ENCODE peak calls at places on chromosomes 4 and X, in nine cellular contexts. W is NB4, E is uterus, U is HCT116, G is fibroblast of mammary gland, O is MM.1S, V is astrocyte, B is hepatocyte, P is bronchial epithelial cell. L is an unnamed sample.

GRCh38 chr4:140059159-140059558 is 94.8 kb downstream of the MAML3 start:
- DNase-seq in W (no peak), E (no peak), U (no peak), G (no peak), O (no peak), V (no peak), B (peak), P (no peak), L (no peak)

GRCh38 chrX:120560842-120561633 is at the start of gene CUL4B:
- DNase-seq in W (peak), E (peak), U (peak), G (peak), O (peak), V (peak), B (peak), P (peak), L (peak)

GRCh38 chrX:113947548-113947947 is 636.3 kb upstream of the HTR2C start:
- DNase-seq in W (no peak), E (no peak), U (peak), G (no peak), O (no peak), V (no peak), B (peak), P (no peak), L (no peak)

GRCh38 chr4:124389591-124389990 is 322.9 kb downstream of the ANKRD50 start:
- DNase-seq in W (no peak), E (no peak), U (no peak), G (no peak), O (no peak), V (peak), B (no peak), P (peak), L (no peak)

GRCh38 chr4:24322517-24322916 is 261.8 kb downstream of the DHX15 start:
- DNase-seq in W (no peak), E (no peak), U (no peak), G (peak), O (no peak), V (peak), B (no peak), P (no peak), L (peak)

GRCh38 chr4:54276633-54277426 is 47.7 kb downstream of the PDGFRA start:
- DNase-seq in W (no peak), E (no peak), U (no peak), G (no peak), O (no peak), V (peak), B (no peak), P (peak), L (no peak)

GRCh38 chr4:107044170-107044569 is 8.1 kb upstream of the DKK2 start:
- DNase-seq in W (peak), E (no peak), U (peak), G (peak), O (peak), V (no peak), B (no peak), P (peak), L (peak)

GRCh38 chr4:152106113-152106763 is 345.4 kb upstream of the GATB start:
- DNase-seq in W (peak), E (peak), U (peak), G (peak), O (no peak), V (peak), B (peak), P (peak), L (peak)

GRCh38 chrX:52426810-52427209 is 58.0 kb downstream of the XAGE2 start:
- DNase-seq in W (no peak), E (no peak), U (no peak), G (no peak), O (no peak), V (no peak), B (no peak), P (no peak), L (no peak)

GRCh38 chr4:169397762-169398161 is 127.0 kb upstream of the SH3RF1 start:
- DNase-seq in W (no peak), E (no peak), U (no peak), G (peak), O (no peak), V (peak), B (no peak), P (peak), L (peak)

GRCh38 chr4:39706334-39706733 is 8.4 kb downstream of the UBE2K start:
- DNase-seq in W (no peak), E (no peak), U (peak), G (peak), O (no peak), V (peak), B (peak), P (peak), L (peak)

GRCh38 chr4:165654556-165654955 is 218.5 kb upstream of the TLL1 start:
- DNase-seq in W (no peak), E (no peak), U (no peak), G (no peak), O (no peak), V (no peak), B (no peak), P (no peak), L (no peak)

GRCh38 chr4:158068063-158068462 is 104.8 kb downstream of the GASK1B start:
- DNase-seq in W (no peak), E (no peak), U (no peak), G (no peak), O (no peak), V (peak), B (no peak), P (no peak), L (peak)

GRCh38 chrX:153643431-153644351 is 3.3 kb upstream of the DUSP9 start:
- DNase-seq in W (peak), E (no peak), U (no peak), G (no peak), O (no peak), V (no peak), B (no peak), P (no peak), L (no peak)

GRCh38 chr4:34108456-34108855 is 2135.9 kb downstream of the ARAP2 start:
- DNase-seq in W (peak), E (no peak), U (no peak), G (peak), O (no peak), V (peak), B (no peak), P (no peak), L (peak)

GRCh38 chr4:168796362-168797106 is 213.5 kb downstream of the CBR4 start:
- DNase-seq in W (no peak), E (no peak), U (peak), G (peak), O (no peak), V (peak), B (peak), P (peak), L (peak)

GRCh38 chrX:46884799-46885198 is 27.4 kb upstream of the JADE3 start:
- DNase-seq in W (no peak), E (no peak), U (no peak), G (no peak), O (peak), V (no peak), B (no peak), P (no peak), L (no peak)

GRCh38 chr4:142984871-142985585 is 138.9 kb upstream of the INPP4B start:
- DNase-seq in W (peak), E (no peak), U (peak), G (peak), O (no peak), V (no peak), B (peak), P (peak), L (peak)

GRCh38 chrX:129665916-129666644 is 11.3 kb upstream of the APLN start:
- DNase-seq in W (no peak), E (no peak), U (peak), G (peak), O (no peak), V (peak), B (no peak), P (peak), L (peak)

GRCh38 chrX:108464604-108465003 is 25.0 kb downstream of the COL4A5 start:
- DNase-seq in W (no peak), E (no peak), U (no peak), G (no peak), O (no peak), V (peak), B (no peak), P (no peak), L (peak)

GRCh38 chrX:18426004-18426320 is 554 bp downstream of the CDKL5 start:
- DNase-seq in W (peak), E (no peak), U (no peak), G (no peak), O (no peak), V (no peak), B (no peak), P (no peak), L (no peak)

GRCh38 chr4:123510666-123511065 is 114.1 kb downstream of the SPRY1 start:
- DNase-seq in W (no peak), E (no peak), U (no peak), G (no peak), O (no peak), V (no peak), B (no peak), P (no peak), L (no peak)

GRCh38 chr4:88091378-88091777 is 67.1 kb downstream of the ABCG2 start:
- DNase-seq in W (no peak), E (no peak), U (no peak), G (no peak), O (no peak), V (peak), B (no peak), P (no peak), L (peak)

GRCh38 chrX:2974946-2975345 is 31.4 kb upstream of the ARSH start:
- DNase-seq in W (no peak), E (no peak), U (no peak), G (no peak), O (no peak), V (peak), B (no peak), P (no peak), L (peak)

GRCh38 chr4:107561481-107561880 is 158.6 kb downstream of the PAPSS1 start:
- DNase-seq in W (no peak), E (no peak), U (no peak), G (no peak), O (no peak), V (peak), B (no peak), P (peak), L (peak)

GRCh38 chr4:153651961-153652784 is 31.9 kb upstream of the TLR2 start:
- DNase-seq in W (peak), E (no peak), U (no peak), G (peak), O (no peak), V (no peak), B (no peak), P (peak), L (no peak)

GRCh38 chrX:17750436-17750835 is 13.1 kb downstream of the SCML1 start:
- DNase-seq in W (no peak), E (no peak), U (no peak), G (peak), O (no peak), V (no peak), B (no peak), P (peak), L (no peak)

GRCh38 chr4:32858971-32859370 is 2138.8 kb downstream of the PCDH7 start:
- DNase-seq in W (peak), E (no peak), U (peak), G (peak), O (no peak), V (peak), B (peak), P (peak), L (peak)

GRCh38 chr4:82989567-82990429 is 20.8 kb downstream of the LIN54 start:
- DNase-seq in W (peak), E (no peak), U (no peak), G (no peak), O (peak), V (no peak), B (no peak), P (no peak), L (peak)

GRCh38 chr4:112516401-112517066 is 554 bp upstream of the NEUROG2 start:
- DNase-seq in W (peak), E (no peak), U (no peak), G (no peak), O (peak), V (no peak), B (no peak), P (no peak), L (no peak)

GRCh38 chr4:5638976-5639375 is 69.4 kb downstream of the EVC2 start:
- DNase-seq in W (no peak), E (no peak), U (no peak), G (peak), O (no peak), V (peak), B (no peak), P (peak), L (peak)

GRCh38 chr4:155371432-155372043 is 5.2 kb downstream of the MAP9 start:
- DNase-seq in W (peak), E (no peak), U (peak), G (peak), O (peak), V (peak), B (peak), P (peak), L (peak)

GRCh38 chr4:169333265-169333664 is 62.5 kb upstream of the SH3RF1 start:
- DNase-seq in W (no peak), E (no peak), U (no peak), G (no peak), O (no peak), V (no peak), B (no peak), P (no peak), L (no peak)

GRCh38 chrX:144798972-144799371 is 448.3 kb upstream of the SPANXN1 start:
- DNase-seq in W (no peak), E (no peak), U (no peak), G (no peak), O (no peak), V (no peak), B (no peak), P (no peak), L (no peak)

GRCh38 chr4:43014266-43014665 is 121.8 kb downstream of the GRXCR1 start:
- DNase-seq in W (no peak), E (no peak), U (no peak), G (no peak), O (no peak), V (no peak), B (no peak), P (no peak), L (no peak)

GRCh38 chr4:149790172-149790907 is 25.3 kb downstream of the IQCM start:
- DNase-seq in W (peak), E (no peak), U (no peak), G (no peak), O (no peak), V (no peak), B (no peak), P (peak), L (peak)

GRCh38 chrX:49041683-49042529 is 1.3 kb downstream of the TFE3 start:
- DNase-seq in W (peak), E (no peak), U (no peak), G (peak), O (no peak), V (peak), B (peak), P (peak), L (peak)

GRCh38 chrX:49042581-49043219 is 457 bp downstream of the TFE3 start:
- DNase-seq in W (no peak), E (no peak), U (no peak), G (no peak), O (no peak), V (no peak), B (no peak), P (no peak), L (no peak)

GRCh38 chrX:49037883-49038475 is 5.2 kb downstream of the TFE3 start:
- DNase-seq in W (no peak), E (no peak), U (no peak), G (peak), O (no peak), V (peak), B (no peak), P (peak), L (peak)

GRCh38 chrX:49039598-49040375 is 3.4 kb downstream of the TFE3 start:
- DNase-seq in W (peak), E (peak), U (peak), G (peak), O (peak), V (peak), B (peak), P (peak), L (peak)

DNA sequence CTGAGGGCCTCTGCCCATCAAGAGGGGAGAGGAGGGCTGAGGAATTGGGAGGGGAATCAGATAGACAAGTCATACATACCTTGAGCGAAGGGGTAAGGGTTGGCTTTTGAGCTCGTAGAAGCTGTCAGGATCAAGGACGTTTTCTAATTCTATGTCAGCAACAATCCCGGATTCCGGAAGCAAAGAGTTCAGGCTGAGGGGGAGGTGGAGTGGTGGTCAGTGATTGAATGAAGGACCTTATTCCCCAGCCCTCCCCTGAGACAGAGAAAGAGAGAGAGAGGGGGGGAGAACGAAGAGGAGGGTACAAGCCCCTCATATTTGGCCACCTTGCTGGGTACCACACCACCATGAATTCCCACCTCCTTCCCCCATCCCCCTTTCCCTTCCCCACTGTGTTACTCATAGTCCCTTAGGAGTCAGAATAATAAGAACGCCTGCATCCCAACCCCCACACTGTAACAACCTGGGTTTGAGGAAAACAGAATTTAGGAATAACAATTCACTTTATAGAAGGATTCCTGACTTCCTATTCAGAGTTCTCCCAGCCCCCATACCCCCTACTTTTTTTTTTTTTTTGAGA is 2.7 kb downstream of the TFE3 start:
- DNase-seq in W (no peak), E (no peak), U (no peak), G (peak), O (no peak), V (no peak), B (no peak), P (peak), L (peak)
- H3K4me3 ChIP-seq in W (peak), E (peak), U (peak), G (peak), O (no peak), V (peak), B (no peak), P (peak), L (peak)

GRCh38 chrX:32480019-32480418 is 731.3 kb downstream of the DMD start:
- DNase-seq in W (no peak), E (no peak), U (no peak), G (no peak), O (peak), V (no peak), B (no peak), P (no peak), L (no peak)

GRCh38 chrX:32489125-32489524 is 722.2 kb downstream of the DMD start:
- DNase-seq in W (no peak), E (no peak), U (no peak), G (no peak), O (no peak), V (no peak), B (no peak), P (no peak), L (no peak)

DNA sequence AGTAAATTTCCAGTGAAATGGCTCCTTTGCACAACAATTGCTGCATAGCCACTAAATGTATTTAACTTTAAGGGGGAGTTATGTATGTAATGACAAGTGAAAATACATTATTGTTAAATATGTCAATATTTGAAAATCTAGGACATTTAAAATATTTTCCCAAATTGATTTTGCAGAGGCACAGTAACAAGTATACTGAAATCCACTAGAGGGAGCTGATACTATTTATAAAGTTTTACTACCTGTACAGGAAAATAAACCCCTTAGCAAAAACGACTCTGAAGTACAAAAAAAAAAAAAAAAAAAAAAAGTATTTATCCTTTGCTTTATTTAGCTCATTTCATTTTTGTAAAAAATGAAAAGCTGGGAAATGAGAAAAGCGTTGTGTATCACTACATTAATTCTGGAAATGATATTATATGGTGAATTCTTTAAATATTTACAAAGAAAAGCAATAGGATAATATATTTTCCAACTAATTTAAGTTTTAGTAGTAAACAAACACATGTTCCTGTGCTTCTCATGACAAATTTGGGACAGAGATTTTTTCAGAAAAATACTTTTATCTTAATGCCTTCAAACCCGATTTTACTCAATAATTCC is 727.7 kb downstream of the DMD start:
- DNase-seq in W (peak), E (no peak), U (no peak), G (no peak), O (peak), V (no peak), B (peak), P (peak), L (no peak)
- TF ChIP-seq CTCF in W (no peak), E (no peak), U (peak), G (peak), O (peak), V (peak), B (peak), P (peak), L (no peak)

DNA sequence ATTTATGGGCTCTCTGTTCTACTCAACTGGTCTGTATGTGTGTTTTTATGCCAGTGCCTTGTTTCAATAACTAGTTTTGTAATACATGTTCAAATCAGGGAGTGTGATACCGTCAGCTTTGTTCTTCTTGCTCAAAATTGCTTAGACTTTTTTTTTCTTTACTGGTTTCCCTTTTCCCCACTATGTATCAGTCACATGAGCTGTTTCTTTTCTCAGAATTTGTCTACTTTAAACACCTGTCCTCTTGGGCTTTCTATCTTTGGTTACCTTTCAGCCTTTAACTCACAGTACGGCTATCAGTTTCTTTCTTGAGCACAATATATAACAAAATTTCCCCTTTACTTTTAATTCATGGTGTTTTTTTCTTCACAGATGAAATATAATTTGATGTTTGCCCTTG is 5.4 kb upstream of the GLRA3 start:
- DNase-seq in W (no peak), E (no peak), U (no peak), G (no peak), O (peak), V (no peak), B (no peak), P (no peak), L (no peak)
- H3K4me3 ChIP-seq in W (no peak), E (no peak), U (no peak), G (no peak), O (peak), V (no peak), B (no peak), P (no peak), L (no peak)

GRCh38 chr4:81260443-81261102 is 45.6 kb upstream of the PRKG2 start:
- DNase-seq in W (no peak), E (no peak), U (no peak), G (peak), O (no peak), V (no peak), B (no peak), P (no peak), L (peak)
- TF ChIP-seq CTCF in W (peak), E (no peak), U (peak), G (peak), O (peak), V (peak), B (peak), P (peak), L (peak)

L was measured in fibroblast of the aortic adventitia.